ENCODE peak calls at places on chromosomes 6 and 20, in nine cellular contexts. T, Q, M, P, I, E, V, W and R are unnamed samples.

GRCh38 chr6:38634518-38634917 is 5.2 kb downstream of the BTBD9 start:
- DNase-seq in E (no peak), T (no peak), M (no peak), P (no peak), Q (no peak), I (no peak), W (peak; percentile 29), V (no peak), R (no peak)

GRCh38 chr6:40807484-40807883 is 220.3 kb upstream of the LRFN2 start:
- DNase-seq in M (no peak), T (peak; percentile 25), P (peak; percentile 69), E (no peak), W (peak; percentile 9), V (no peak), I (no peak), Q (no peak), R (peak; percentile 86)

GRCh38 chr20:13813910-13814309 is 29.1 kb downstream of the NDUFAF5 start:
- DNase-seq in P (no peak), V (no peak), W (no peak), I (no peak), T (no peak), M (no peak), E (no peak), Q (no peak), R (no peak)

GRCh38 chr20:59994697-59995122 is 36.5 kb downstream of the CDH26 start:
- DNase-seq in W (no peak), E (peak; percentile 27), T (no peak), P (no peak), I (no peak), M (peak; percentile 63), Q (no peak), V (no peak), R (no peak)

GRCh38 chr20:33570743-33571142 is 80.8 kb downstream of the CBFA2T2 start:
- DNase-seq in I (no peak), T (no peak), P (no peak), V (no peak), M (no peak), Q (no peak), E (no peak), W (no peak), R (no peak)

GRCh38 chr6:1081566-1081965 is 230.3 kb upstream of the FOXQ1 start:
- DNase-seq in V (no peak), M (no peak), Q (no peak), P (no peak), W (no peak), I (no peak), T (no peak), E (no peak), R (no peak)

GRCh38 chr6:4568138-4568537 is 208.1 kb upstream of the CDYL start:
- DNase-seq in P (no peak), V (no peak), W (no peak), M (no peak), E (no peak), I (no peak), T (no peak), Q (no peak), R (no peak)

GRCh38 chr20:10332656-10333421 is 101.2 kb downstream of the MKKS start:
- DNase-seq in T (no peak), I (no peak), W (peak; percentile 40), P (no peak), E (no peak), M (no peak), V (no peak), Q (no peak), R (no peak)

GRCh38 chr6:82914511-82914910 is 151.1 kb downstream of the UBE3D start:
- DNase-seq in Q (no peak), I (no peak), V (no peak), E (no peak), T (no peak), P (no peak), M (no peak), W (no peak), R (no peak)

GRCh38 chr6:105851586-105851985 is 234.6 kb upstream of the PRDM1 start:
- DNase-seq in V (no peak), E (no peak), W (no peak), Q (no peak), I (no peak), P (no peak), M (no peak), T (no peak), R (no peak)

GRCh38 chr20:5729348-5729747 is 20.9 kb upstream of the SHLD1 start:
- DNase-seq in V (no peak), I (no peak), M (no peak), E (no peak), P (no peak), T (no peak), W (no peak), Q (no peak), R (no peak)

GRCh38 chr6:158803733-158804143 is 15.4 kb downstream of the EZR start:
- DNase-seq in M (peak; percentile 27), T (peak; percentile 36), I (no peak), E (peak; percentile 82), Q (no peak), P (no peak), V (no peak), W (peak; percentile 50), R (no peak)

GRCh38 chr20:59751075-59751711 is 146.9 kb downstream of the PHACTR3 start:
- DNase-seq in E (peak; percentile 35), P (peak; percentile 34), Q (peak; percentile 86), I (peak; percentile 12), W (peak; percentile 5), V (peak; percentile 48), T (peak; percentile 87), M (peak; percentile 90), R (peak; percentile 45)

GRCh38 chr20:59820204-59821041 is 113.0 kb downstream of the SYCP2 start:
- DNase-seq in T (peak; percentile 89), M (no peak), Q (peak; percentile 34), E (no peak), I (no peak), P (no peak), V (peak; percentile 68), W (no peak), R (no peak)

GRCh38 chr6:166626177-166627038 is 643 bp downstream of the RPS6KA2 start:
- DNase-seq in P (no peak), V (peak; percentile 32), T (peak; percentile 49), Q (peak; percentile 91), M (peak; percentile 30), I (peak; percentile 9), E (no peak), W (peak; percentile 41), R (no peak)

GRCh38 chr6:37432916-37433656 is at the start of gene CMTR1:
- DNase-seq in T (peak; percentile 91), I (peak; percentile 96), E (peak; percentile 77), Q (peak; percentile 99), P (peak; percentile 85), V (peak; percentile 81), M (peak; percentile 96), W (peak; percentile 88), R (peak; percentile 90)

GRCh38 chr6:148509152-148509571 is 166.5 kb downstream of the SASH1 start:
- DNase-seq in V (no peak), P (no peak), W (peak; percentile 74), I (no peak), Q (no peak), T (peak; percentile 52), E (no peak), M (no peak), R (no peak)

GRCh38 chr6:27672113-27672799 is 199.4 kb upstream of the ZNF184 start:
- DNase-seq in V (no peak), M (peak; percentile 61), Q (no peak), T (no peak), I (peak; percentile 34), P (peak; percentile 87), W (peak; percentile 59), E (no peak), R (peak; percentile 80)

GRCh38 chr6:88538849-88539571 is 372.9 kb upstream of the CNR1 start:
- DNase-seq in M (no peak), E (no peak), T (no peak), V (no peak), Q (no peak), P (no peak), W (no peak), I (no peak), R (no peak)

GRCh38 chr20:63206878-63207277 is 9.1 kb downstream of the YTHDF1 start:
- DNase-seq in V (no peak), Q (no peak), P (peak; percentile 77), M (no peak), T (peak; percentile 56), W (peak; percentile 58), I (no peak), E (no peak), R (peak; percentile 78)

GRCh38 chr20:24787071-24787470 is 162.0 kb upstream of the CST7 start:
- DNase-seq in V (no peak), E (no peak), P (no peak), I (no peak), T (no peak), Q (peak; percentile 66), W (no peak), M (no peak), R (no peak)

GRCh38 chr6:22471746-22472145 is 97.6 kb upstream of the HDGFL1 start:
- DNase-seq in T (no peak), V (no peak), M (peak; percentile 19), Q (no peak), P (no peak), E (no peak), I (no peak), W (no peak), R (no peak)

GRCh38 chr6:2503816-2504494 is 246.8 kb downstream of the MYLK4 start:
- DNase-seq in I (no peak), Q (no peak), V (no peak), M (no peak), E (no peak), W (peak; percentile 53), T (no peak), P (peak; percentile 78), R (no peak)

GRCh38 chr6:4805553-4806307 is 29.5 kb downstream of the CDYL start:
- DNase-seq in M (peak; percentile 28), E (peak; percentile 61), V (peak; percentile 64), P (peak; percentile 45), I (no peak), Q (no peak), W (peak; percentile 48), T (peak; percentile 78), R (peak; percentile 59)

GRCh38 chr6:28353981-28354676 is 4.4 kb downstream of the ZKSCAN3 start:
- DNase-seq in I (no peak), M (no peak), P (peak; percentile 95), E (no peak), T (peak; percentile 41), Q (no peak), V (peak; percentile 53), W (peak; percentile 86), R (no peak)

GRCh38 chr6:45574013-45574412 is 196.3 kb upstream of the SUPT3H start:
- DNase-seq in E (no peak), M (no peak), I (no peak), V (no peak), Q (no peak), W (no peak), P (no peak), T (no peak), R (no peak)

GRCh38 chr6:100186552-100186951 is 192.5 kb upstream of the MCHR2 start:
- DNase-seq in I (no peak), P (no peak), M (no peak), Q (no peak), T (peak; percentile 43), V (no peak), W (peak; percentile 72), E (no peak), R (no peak)

GRCh38 chr6:7238900-7239589 is 74.0 kb downstream of the SSR1 start:
- DNase-seq in P (peak; percentile 24), I (peak; percentile 61), E (peak; percentile 77), V (peak; percentile 93), W (peak; percentile 67), M (peak; percentile 86), T (peak; percentile 78), Q (peak; percentile 94), R (peak; percentile 79)

GRCh38 chr6:166055801-166056200 is 111.8 kb downstream of the TBXT start:
- DNase-seq in I (no peak), P (no peak), M (no peak), T (no peak), Q (no peak), E (no peak), W (no peak), V (no peak), R (no peak)

GRCh38 chr6:129699661-129700060 is 10.3 kb downstream of the ARHGAP18 start:
- DNase-seq in I (no peak), T (no peak), Q (no peak), M (no peak), V (no peak), P (no peak), E (no peak), W (no peak), R (no peak)

GRCh38 chr6:49004806-49005205 is 458.2 kb downstream of the MMUT start:
- DNase-seq in P (no peak), I (no peak), E (no peak), W (no peak), M (no peak), Q (no peak), T (no peak), V (no peak), R (no peak)